ENCODE peak calls at places on chromosome 4, in four cellular contexts. One of them, this sample, is unnamed.

GRCh38 chr4:8593268-8594096 is 917 bp downstream of the CPZ start:
- DNase-seq in left ventricle myocardium inferior: no peak
- DNase-seq in lower leg skin: no peak
- DNase-seq in activated T-cell treated with anti-CD3 and anti-CD28 coated beads, Interleukin-2, amount 50 U/mL, for 48 hours: no peak
- DNase-seq in this sample: no peak

GRCh38 chr4:173403051-173403450 is 4.1 kb upstream of the SCRG1 start:
- DNase-seq in activated T-cell treated with anti-CD3 and anti-CD28 coated beads, Interleukin-2, amount 50 U/mL, for 48 hours: no peak
- DNase-seq in left ventricle myocardium inferior: no peak
- DNase-seq in lower leg skin: no peak
- DNase-seq in this sample: no peak

GRCh38 chr4:95957054-95957453 is 117.2 kb downstream of the PDHA2 start:
- DNase-seq in left ventricle myocardium inferior: no peak
- DNase-seq in lower leg skin: no peak
- DNase-seq in activated T-cell treated with anti-CD3 and anti-CD28 coated beads, Interleukin-2, amount 50 U/mL, for 48 hours: no peak
- DNase-seq in this sample: no peak

GRCh38 chr4:54061873-54062272 is 2.5 kb downstream of the CHIC2 start:
- DNase-seq in lower leg skin: no peak
- DNase-seq in left ventricle myocardium inferior: no peak
- DNase-seq in activated T-cell treated with anti-CD3 and anti-CD28 coated beads, Interleukin-2, amount 50 U/mL, for 48 hours: no peak
- DNase-seq in this sample: no peak

GRCh38 chr4:82509029-82509428 is 52.8 kb downstream of the TMEM150C start:
- DNase-seq in left ventricle myocardium inferior: no peak
- DNase-seq in lower leg skin: no peak
- DNase-seq in activated T-cell treated with anti-CD3 and anti-CD28 coated beads, Interleukin-2, amount 50 U/mL, for 48 hours: no peak
- DNase-seq in this sample: no peak

GRCh38 chr4:11565899-11566298 is 137.2 kb upstream of the HS3ST1 start:
- DNase-seq in lower leg skin: no peak
- DNase-seq in activated T-cell treated with anti-CD3 and anti-CD28 coated beads, Interleukin-2, amount 50 U/mL, for 48 hours: no peak
- DNase-seq in left ventricle myocardium inferior: no peak
- DNase-seq in this sample: no peak

GRCh38 chr4:2534904-2535385 is 1.5 kb upstream of the FAM193A start:
- DNase-seq in lower leg skin: no peak
- DNase-seq in left ventricle myocardium inferior: no peak
- DNase-seq in activated T-cell treated with anti-CD3 and anti-CD28 coated beads, Interleukin-2, amount 50 U/mL, for 48 hours: no peak
- DNase-seq in this sample: no peak

GRCh38 chr4:78645853-78646757 is 94.5 kb downstream of the ANXA3 start:
- DNase-seq in lower leg skin: peak
- DNase-seq in left ventricle myocardium inferior: peak
- DNase-seq in activated T-cell treated with anti-CD3 and anti-CD28 coated beads, Interleukin-2, amount 50 U/mL, for 48 hours: no peak
- DNase-seq in this sample: peak

GRCh38 chr4:92129408-92129994 is 174.3 kb upstream of the GRID2 start:
- DNase-seq in activated T-cell treated with anti-CD3 and anti-CD28 coated beads, Interleukin-2, amount 50 U/mL, for 48 hours: no peak
- DNase-seq in left ventricle myocardium inferior: no peak
- DNase-seq in lower leg skin: no peak
- DNase-seq in this sample: no peak

GRCh38 chr4:82786004-82786400 is 12.6 kb downstream of the SCD5 start:
- DNase-seq in activated T-cell treated with anti-CD3 and anti-CD28 coated beads, Interleukin-2, amount 50 U/mL, for 48 hours: no peak
- DNase-seq in left ventricle myocardium inferior: no peak
- DNase-seq in lower leg skin: no peak
- DNase-seq in this sample: no peak

GRCh38 chr4:66178901-66179300 is 508.6 kb upstream of the EPHA5 start:
- DNase-seq in activated T-cell treated with anti-CD3 and anti-CD28 coated beads, Interleukin-2, amount 50 U/mL, for 48 hours: no peak
- DNase-seq in left ventricle myocardium inferior: no peak
- DNase-seq in lower leg skin: no peak
- DNase-seq in this sample: peak

GRCh38 chr4:14596437-14596836 is 405.8 kb upstream of the CPEB2 start:
- DNase-seq in left ventricle myocardium inferior: no peak
- DNase-seq in lower leg skin: no peak
- DNase-seq in activated T-cell treated with anti-CD3 and anti-CD28 coated beads, Interleukin-2, amount 50 U/mL, for 48 hours: no peak
- DNase-seq in this sample: no peak

GRCh38 chr4:143396695-143397094 is 60.0 kb downstream of the GAB1 start:
- DNase-seq in lower leg skin: no peak
- DNase-seq in activated T-cell treated with anti-CD3 and anti-CD28 coated beads, Interleukin-2, amount 50 U/mL, for 48 hours: no peak
- DNase-seq in left ventricle myocardium inferior: no peak
- DNase-seq in this sample: no peak

GRCh38 chr4:187550256-187550950 is 445.2 kb upstream of the ZFP42 start:
- DNase-seq in left ventricle myocardium inferior: no peak
- DNase-seq in activated T-cell treated with anti-CD3 and anti-CD28 coated beads, Interleukin-2, amount 50 U/mL, for 48 hours: no peak
- DNase-seq in lower leg skin: no peak
- DNase-seq in this sample: peak

GRCh38 chr4:165873298-165874071 is 448 bp downstream of the TLL1 start:
- DNase-seq in left ventricle myocardium inferior: peak
- DNase-seq in lower leg skin: no peak
- DNase-seq in activated T-cell treated with anti-CD3 and anti-CD28 coated beads, Interleukin-2, amount 50 U/mL, for 48 hours: peak
- DNase-seq in this sample: no peak

GRCh38 chr4:48913346-48913745 is 6.8 kb upstream of the OCIAD2 start:
- DNase-seq in activated T-cell treated with anti-CD3 and anti-CD28 coated beads, Interleukin-2, amount 50 U/mL, for 48 hours: no peak
- DNase-seq in lower leg skin: no peak
- DNase-seq in left ventricle myocardium inferior: no peak
- DNase-seq in this sample: peak

GRCh38 chr4:2800691-2801596 is 8.1 kb downstream of the SH3BP2 start:
- DNase-seq in left ventricle myocardium inferior: peak
- DNase-seq in activated T-cell treated with anti-CD3 and anti-CD28 coated beads, Interleukin-2, amount 50 U/mL, for 48 hours: no peak
- DNase-seq in lower leg skin: no peak
- DNase-seq in this sample: no peak

GRCh38 chr4:185145572-185145971 is 2.5 kb downstream of the SLC25A4 start:
- DNase-seq in lower leg skin: no peak
- DNase-seq in activated T-cell treated with anti-CD3 and anti-CD28 coated beads, Interleukin-2, amount 50 U/mL, for 48 hours: no peak
- DNase-seq in left ventricle myocardium inferior: peak
- DNase-seq in this sample: peak

GRCh38 chr4:2935762-2936743 is 27.2 kb downstream of the NOP14 start:
- DNase-seq in left ventricle myocardium inferior: peak
- DNase-seq in lower leg skin: no peak
- DNase-seq in activated T-cell treated with anti-CD3 and anti-CD28 coated beads, Interleukin-2, amount 50 U/mL, for 48 hours: peak
- DNase-seq in this sample: peak

This sample was measured in brain microvascular endothelial cell.